ENCODE peak calls at places on chromosome 18, in nine cellular contexts. R is heart right ventricle; U is GM18507; C is stimulated activated CD8-positive, alpha-beta memory T cell treated with anti-CD3 and anti-CD28 coated beads, Interleukin-12 subunit alpha, Interleukin-12 subunit beta, amount 100 ng/mL, for 4 hours; X is dermis blood vessel endothelial cell; E is amygdala; A is astrocyte; P is esophagus squamous epithelium; Z is foreskin fibroblast. H is an unnamed sample.
A peak's percentile ranks its signal among the peaks of the same experiment; 100 is the strongest.

GRCh38 chr18:24831871-24832665 is 371.6 kb downstream of the HRH4 start:
- DNase-seq in U (no peak), X (peak; percentile 93), R (no peak), A (no peak), C (no peak), P (no peak), E (no peak), Z (no peak), H (no peak)

GRCh38 chr18:8686556-8686955 is 18.8 kb upstream of the MTCL1 start:
- DNase-seq in A (no peak), P (no peak), Z (no peak), E (no peak), U (no peak), R (no peak), X (no peak), C (no peak), H (no peak)

GRCh38 chr18:66900837-66901236 is 296.9 kb upstream of the CDH19 start:
- DNase-seq in Z (no peak), E (no peak), C (no peak), U (no peak), P (no peak), X (no peak), R (no peak), A (no peak), H (no peak)

GRCh38 chr18:46916551-46917107 is 678 bp downstream of the PIAS2 start:
- DNase-seq in X (peak; percentile 47), C (no peak), E (no peak), R (peak; percentile 19), P (no peak), U (no peak), A (peak; percentile 44), Z (peak; percentile 9), H (no peak)

GRCh38 chr18:44584900-44585299 is 95.8 kb upstream of the SETBP1 start:
- DNase-seq in Z (no peak), R (no peak), P (no peak), C (no peak), U (no peak), A (no peak), E (no peak), X (no peak), H (no peak)

GRCh38 chr18:10928971-10929373 is 220.4 kb downstream of the PIEZO2 start:
- DNase-seq in R (no peak), X (no peak), P (no peak), Z (peak; percentile 60), C (no peak), U (peak; percentile 23), E (no peak), A (peak; percentile 91), H (no peak)

GRCh38 chr18:40841473-40841872 is 1113.6 kb upstream of the PIK3C3 start:
- DNase-seq in X (no peak), P (no peak), R (no peak), Z (peak; percentile 28), C (no peak), A (peak; percentile 91), U (no peak), E (no peak), H (no peak)

GRCh38 chr18:29060349-29060748 is 883.4 kb upstream of the CDH2 start:
- DNase-seq in P (no peak), X (no peak), E (no peak), R (no peak), U (no peak), A (no peak), Z (no peak), C (no peak), H (no peak)

GRCh38 chr18:48064978-48065600 is 134.6 kb upstream of the SMAD2 start:
- DNase-seq in U (no peak), X (no peak), A (no peak), E (no peak), R (no peak), C (no peak), Z (no peak), P (no peak), H (no peak)

GRCh38 chr18:25646971-25647370 is 295.0 kb upstream of the ZNF521 start:
- DNase-seq in A (peak; percentile 94), P (no peak), C (no peak), R (no peak), Z (peak; percentile 42), U (no peak), E (no peak), X (no peak), H (no peak)

GRCh38 chr18:3111523-3112240 is 98.7 kb upstream of the LPIN2 start:
- DNase-seq in P (no peak), R (no peak), C (no peak), U (no peak), A (peak; percentile 25), Z (no peak), X (no peak), E (no peak), H (no peak)

GRCh38 chr18:79528846-79529245 is 133.1 kb downstream of the NFATC1 start:
- DNase-seq in P (no peak), C (peak; percentile 45), Z (peak; percentile 37), A (peak; percentile 39), X (peak; percentile 93), R (peak; percentile 69), U (peak; percentile 68), E (no peak), H (peak; percentile 7)

GRCh38 chr18:63186520-63186919 is 133.0 kb downstream of the BCL2 start:
- DNase-seq in P (no peak), Z (no peak), E (no peak), X (no peak), C (no peak), A (no peak), U (no peak), R (no peak), H (no peak)

GRCh38 chr18:67239826-67240225 is 276.7 kb downstream of the DSEL start:
- DNase-seq in A (no peak), U (no peak), R (no peak), Z (no peak), P (no peak), E (no peak), C (no peak), X (no peak), H (no peak)

GRCh38 chr18:37317486-37317885 is 248.1 kb downstream of the CELF4 start:
- DNase-seq in P (no peak), C (no peak), Z (no peak), A (no peak), E (no peak), U (no peak), X (no peak), R (no peak), H (no peak)

GRCh38 chr18:35577045-35577848 is 4.3 kb upstream of the GALNT1 start:
- DNase-seq in X (no peak), C (no peak), Z (no peak), U (peak; percentile 54), P (no peak), R (no peak), A (peak; percentile 36), E (no peak), H (no peak)

GRCh38 chr18:48886520-48887293 is 64.1 kb downstream of the SMAD7 start:
- DNase-seq in X (no peak), E (no peak), A (no peak), U (no peak), Z (no peak), P (no peak), C (no peak), R (no peak), H (no peak)

GRCh38 chr18:59536181-59536580 is 161.0 kb downstream of the CCBE1 start:
- DNase-seq in U (no peak), X (no peak), P (no peak), Z (peak; percentile 90), A (no peak), C (no peak), E (no peak), R (no peak), H (no peak)

GRCh38 chr18:3069671-3070433 is 56.9 kb upstream of the LPIN2 start:
- DNase-seq in X (no peak), R (no peak), Z (no peak), C (no peak), E (no peak), A (no peak), U (no peak), P (no peak), H (no peak)

GRCh38 chr18:54330768-54331548 is 26.7 kb downstream of the STARD6 start:
- DNase-seq in A (no peak), X (peak; percentile 1), E (no peak), C (no peak), R (no peak), U (no peak), P (no peak), Z (no peak), H (no peak)

GRCh38 chr18:53698907-53699306 is 525.6 kb downstream of the MBD2 start:
- DNase-seq in U (no peak), A (peak; percentile 5), P (no peak), E (peak; percentile 12), X (no peak), R (peak; percentile 18), Z (peak; percentile 5), C (no peak), H (peak; percentile 72)

GRCh38 chr18:6270791-6271216 is 143.9 kb downstream of the L3MBTL4 start:
- DNase-seq in P (no peak), C (no peak), U (no peak), E (no peak), A (no peak), X (no peak), R (no peak), Z (no peak), H (no peak)

GRCh38 chr18:8942021-8942908 is 160.2 kb upstream of the NDUFV2 start:
- DNase-seq in A (peak; percentile 31), R (no peak), Z (no peak), X (no peak), P (no peak), U (no peak), C (no peak), E (no peak), H (no peak)

GRCh38 chr18:74378179-74378682 is 62.6 kb downstream of the C18orf63 start:
- DNase-seq in Z (peak; percentile 21), E (no peak), A (no peak), C (no peak), U (no peak), P (no peak), X (no peak), R (no peak), H (no peak)

GRCh38 chr18:267380-267687 is 513 bp downstream of the THOC1 start:
- DNase-seq in A (peak; percentile 3), U (no peak), X (no peak), R (no peak), P (no peak), Z (no peak), E (no peak), C (no peak), H (no peak)

GRCh38 chr18:70491734-70492348 is 203.0 kb downstream of the SOCS6 start:
- DNase-seq in R (peak; percentile 29), X (peak; percentile 66), Z (peak; percentile 8), E (peak; percentile 51), C (no peak), U (peak; percentile 7), P (no peak), A (peak; percentile 6), H (no peak)

GRCh38 chr18:48594725-48595124 is 55.9 kb downstream of the CTIF start:
- DNase-seq in A (no peak), C (no peak), X (no peak), P (no peak), E (no peak), U (no peak), R (peak; percentile 51), Z (no peak), H (no peak)

GRCh38 chr18:25080988-25081387 is 271.0 kb downstream of the ZNF521 start:
- DNase-seq in U (no peak), E (no peak), A (no peak), C (no peak), X (no peak), Z (no peak), R (no peak), P (no peak), H (no peak)

GRCh38 chr18:26342646-26343045 is 116.4 kb downstream of the TAF4B start:
- DNase-seq in U (no peak), C (no peak), P (no peak), E (no peak), R (no peak), Z (no peak), A (no peak), X (no peak), H (no peak)

GRCh38 chr18:45540146-45540545 is 75.1 kb upstream of the SLC14A2 start:
- DNase-seq in R (no peak), Z (no peak), C (no peak), E (no peak), U (no peak), P (no peak), X (no peak), A (no peak), H (no peak)

GRCh38 chr18:50665015-50665414 is 105.1 kb downstream of the MAPK4 start:
- DNase-seq in E (no peak), Z (no peak), X (no peak), C (no peak), P (no peak), U (no peak), R (no peak), A (no peak), H (no peak)

H was measured in NCI-H2171.